ENCODE peak calls at places on chromosomes 16 and 17, in seven cellular contexts. One of them, this sample, is unnamed.

GRCh38 chr17:80701730-80702129 is 157.1 kb downstream of the RPTOR start:
- DNase-seq in WERI-Rb-1: no peak
- DNase-seq in bronchial epithelial cell: no peak
- DNase-seq in tibial nerve: no peak
- DNase-seq in esophagus muscularis mucosa: no peak
- DNase-seq in Caco-2: no peak
- DNase-seq in NB4: no peak
- DNase-seq in this sample: no peak

GRCh38 chr16:4477966-4478365 is 1.8 kb downstream of the HMOX2 start:
- DNase-seq in NB4: peak; percentile 63
- DNase-seq in WERI-Rb-1: no peak
- DNase-seq in Caco-2: no peak
- DNase-seq in esophagus muscularis mucosa: no peak
- DNase-seq in bronchial epithelial cell: peak; percentile 99
- DNase-seq in tibial nerve: no peak
- DNase-seq in this sample: no peak

GRCh38 chr17:61393550-61393903 is 6.1 kb upstream of the TBX2 start:
- DNase-seq in NB4: no peak
- DNase-seq in tibial nerve: no peak
- DNase-seq in esophagus muscularis mucosa: no peak
- DNase-seq in WERI-Rb-1: no peak
- DNase-seq in bronchial epithelial cell: peak; percentile 36
- DNase-seq in Caco-2: no peak
- DNase-seq in this sample: no peak

GRCh38 chr17:19880393-19880792 is 12.7 kb upstream of the ULK2 start:
- DNase-seq in NB4: no peak
- DNase-seq in bronchial epithelial cell: no peak
- DNase-seq in WERI-Rb-1: no peak
- DNase-seq in esophagus muscularis mucosa: no peak
- DNase-seq in tibial nerve: no peak
- DNase-seq in Caco-2: no peak
- DNase-seq in this sample: no peak

GRCh38 chr17:8294361-8294760 is 839 bp downstream of the SLC25A35 start:
- DNase-seq in bronchial epithelial cell: no peak
- DNase-seq in tibial nerve: no peak
- DNase-seq in esophagus muscularis mucosa: no peak
- DNase-seq in NB4: no peak
- DNase-seq in WERI-Rb-1: no peak
- DNase-seq in Caco-2: no peak
- DNase-seq in this sample: no peak

GRCh38 chr17:68910256-68910705 is 44.9 kb downstream of the ABCA8 start:
- DNase-seq in bronchial epithelial cell: no peak
- DNase-seq in NB4: peak; percentile 4
- DNase-seq in Caco-2: no peak
- DNase-seq in tibial nerve: no peak
- DNase-seq in WERI-Rb-1: no peak
- DNase-seq in esophagus muscularis mucosa: no peak
- DNase-seq in this sample: no peak

GRCh38 chr16:85136213-85136704 is 24.0 kb upstream of the CIBAR2 start:
- DNase-seq in tibial nerve: no peak
- DNase-seq in Caco-2: no peak
- DNase-seq in WERI-Rb-1: no peak
- DNase-seq in bronchial epithelial cell: no peak
- DNase-seq in esophagus muscularis mucosa: no peak
- DNase-seq in NB4: peak; percentile 89
- DNase-seq in this sample: no peak

GRCh38 chr17:7281953-7282751 is 634 bp downstream of the SLC2A4 start:
- DNase-seq in NB4: no peak
- DNase-seq in esophagus muscularis mucosa: no peak
- DNase-seq in bronchial epithelial cell: no peak
- DNase-seq in Caco-2: no peak
- DNase-seq in tibial nerve: no peak
- DNase-seq in WERI-Rb-1: peak; percentile 32
- DNase-seq in this sample: no peak

GRCh38 chr16:3304370-3304769 is 860 bp downstream of the TIGD7 start:
- DNase-seq in bronchial epithelial cell: no peak
- DNase-seq in NB4: peak; percentile 45
- DNase-seq in esophagus muscularis mucosa: no peak
- DNase-seq in tibial nerve: no peak
- DNase-seq in WERI-Rb-1: no peak
- DNase-seq in Caco-2: no peak
- DNase-seq in this sample: no peak

GRCh38 chr16:68368602-68368944 is 57.8 kb downstream of the PRMT7 start:
- DNase-seq in NB4: no peak
- DNase-seq in bronchial epithelial cell: no peak
- DNase-seq in WERI-Rb-1: no peak
- DNase-seq in esophagus muscularis mucosa: no peak
- DNase-seq in Caco-2: no peak
- DNase-seq in tibial nerve: no peak
- DNase-seq in this sample: no peak

GRCh38 chr17:3870871-3871306 is 22.0 kb downstream of the CAMKK1 start:
- DNase-seq in esophagus muscularis mucosa: no peak
- DNase-seq in NB4: no peak
- DNase-seq in WERI-Rb-1: no peak
- DNase-seq in bronchial epithelial cell: no peak
- DNase-seq in Caco-2: no peak
- DNase-seq in tibial nerve: no peak
- DNase-seq in this sample: no peak

GRCh38 chr16:84758627-84759026 is 58.8 kb downstream of the USP10 start:
- DNase-seq in NB4: no peak
- DNase-seq in bronchial epithelial cell: no peak
- DNase-seq in esophagus muscularis mucosa: no peak
- DNase-seq in WERI-Rb-1: no peak
- DNase-seq in Caco-2: no peak
- DNase-seq in tibial nerve: no peak
- DNase-seq in this sample: no peak

GRCh38 chr17:21463779-21464407 is 87.7 kb downstream of the KCNJ12 start:
- DNase-seq in NB4: no peak
- DNase-seq in tibial nerve: no peak
- DNase-seq in bronchial epithelial cell: no peak
- DNase-seq in esophagus muscularis mucosa: no peak
- DNase-seq in WERI-Rb-1: no peak
- DNase-seq in Caco-2: no peak
- DNase-seq in this sample: no peak

GRCh38 chr17:71338396-71338795 is 782.4 kb upstream of the SOX9 start:
- DNase-seq in bronchial epithelial cell: peak; percentile 48
- DNase-seq in NB4: peak; percentile 16
- DNase-seq in Caco-2: no peak
- DNase-seq in tibial nerve: no peak
- DNase-seq in esophagus muscularis mucosa: no peak
- DNase-seq in WERI-Rb-1: no peak
- DNase-seq in this sample: no peak

GRCh38 chr16:20383106-20384029 is 21.2 kb downstream of the PDILT start:
- DNase-seq in NB4: peak; percentile 68
- DNase-seq in bronchial epithelial cell: peak; percentile 55
- DNase-seq in WERI-Rb-1: peak; percentile 67
- DNase-seq in Caco-2: peak; percentile 74
- DNase-seq in tibial nerve: no peak
- DNase-seq in esophagus muscularis mucosa: no peak
- DNase-seq in this sample: peak; percentile 21

GRCh38 chr17:37488009-37488604 is 1.6 kb upstream of the DUSP14 start:
- DNase-seq in tibial nerve: no peak
- DNase-seq in esophagus muscularis mucosa: no peak
- DNase-seq in bronchial epithelial cell: peak; percentile 95
- DNase-seq in NB4: peak; percentile 56
- DNase-seq in Caco-2: peak; percentile 63
- DNase-seq in WERI-Rb-1: peak; percentile 25
- DNase-seq in this sample: peak; percentile 81

GRCh38 chr17:74758846-74759163 is 10.4 kb downstream of the NHERF1 start:
- DNase-seq in NB4: peak; percentile 90
- DNase-seq in bronchial epithelial cell: peak; percentile 55
- DNase-seq in WERI-Rb-1: peak; percentile 56
- DNase-seq in Caco-2: no peak
- DNase-seq in tibial nerve: no peak
- DNase-seq in esophagus muscularis mucosa: no peak
- DNase-seq in this sample: no peak
- H3K4me3 ChIP-seq in NB4: peak overlapping the region; percentile 30
- H3K4me3 ChIP-seq in bronchial epithelial cell: no peak overlapping the region
- H3K4me3 ChIP-seq in WERI-Rb-1: no peak overlapping the region
- H3K4me3 ChIP-seq in Caco-2: no peak overlapping the region
- H3K4me3 ChIP-seq in tibial nerve: no peak overlapping the region
- H3K4me3 ChIP-seq in esophagus muscularis mucosa: no peak overlapping the region
- H3K4me3 ChIP-seq in this sample: peak overlapping the region; percentile 38

GRCh38 chr17:79541451-79541850 is 69.4 kb downstream of the RBFOX3 start:
- DNase-seq in esophagus muscularis mucosa: no peak
- DNase-seq in WERI-Rb-1: no peak
- DNase-seq in tibial nerve: no peak
- DNase-seq in NB4: no peak
- DNase-seq in Caco-2: no peak
- DNase-seq in bronchial epithelial cell: no peak
- DNase-seq in this sample: no peak
- TF ChIP-seq CTCF in esophagus muscularis mucosa: no peak
- TF ChIP-seq CTCF in WERI-Rb-1: no peak
- TF ChIP-seq CTCF in tibial nerve: no peak
- TF ChIP-seq CTCF in NB4: no peak
- TF ChIP-seq CTCF in Caco-2: no peak
- TF ChIP-seq CTCF in bronchial epithelial cell: no peak
- TF ChIP-seq CTCF in this sample: no peak

GRCh38 chr16:87707097-87707496 is 58.7 kb downstream of the KLHDC4 start:
- DNase-seq in WERI-Rb-1: peak; percentile 22
- DNase-seq in esophagus muscularis mucosa: no peak
- DNase-seq in tibial nerve: no peak
- DNase-seq in NB4: no peak
- DNase-seq in Caco-2: peak; percentile 27
- DNase-seq in bronchial epithelial cell: no peak
- DNase-seq in this sample: no peak
- H3K4me3 ChIP-seq in WERI-Rb-1: no peak overlapping the region
- H3K4me3 ChIP-seq in esophagus muscularis mucosa: no peak overlapping the region
- H3K4me3 ChIP-seq in tibial nerve: no peak overlapping the region
- H3K4me3 ChIP-seq in NB4: no peak overlapping the region
- H3K4me3 ChIP-seq in Caco-2: no peak overlapping the region
- H3K4me3 ChIP-seq in bronchial epithelial cell: no peak overlapping the region
- H3K4me3 ChIP-seq in this sample: no peak overlapping the region

GRCh38 chr16:81444448-81445121 is at the start of gene CMIP:
- DNase-seq in esophagus muscularis mucosa: no peak
- DNase-seq in tibial nerve: peak; percentile 70
- DNase-seq in bronchial epithelial cell: peak; percentile 49
- DNase-seq in WERI-Rb-1: peak; percentile 51
- DNase-seq in Caco-2: peak; percentile 96
- DNase-seq in NB4: peak; percentile 86
- DNase-seq in this sample: peak; percentile 25

GRCh38 chr16:81446318-81447275 is 2.0 kb downstream of the CMIP start:
- DNase-seq in Caco-2: no peak
- DNase-seq in NB4: peak; percentile 44
- DNase-seq in tibial nerve: no peak
- DNase-seq in WERI-Rb-1: no peak
- DNase-seq in esophagus muscularis mucosa: no peak
- DNase-seq in bronchial epithelial cell: peak; percentile 83
- DNase-seq in this sample: peak; percentile 19

GRCh38 chr16:81445926-81446317 is 1.3 kb downstream of the CMIP start:
- DNase-seq in NB4: no peak
- DNase-seq in bronchial epithelial cell: no peak
- DNase-seq in Caco-2: no peak
- DNase-seq in tibial nerve: no peak
- DNase-seq in WERI-Rb-1: no peak
- DNase-seq in esophagus muscularis mucosa: no peak
- DNase-seq in this sample: no peak

GRCh38 chr16:81443688-81444447 is 740 bp upstream of the CMIP start:
- DNase-seq in Caco-2: no peak
- DNase-seq in WERI-Rb-1: peak; percentile 14
- DNase-seq in esophagus muscularis mucosa: no peak
- DNase-seq in NB4: no peak
- DNase-seq in tibial nerve: no peak
- DNase-seq in bronchial epithelial cell: no peak
- DNase-seq in this sample: no peak

DNA sequence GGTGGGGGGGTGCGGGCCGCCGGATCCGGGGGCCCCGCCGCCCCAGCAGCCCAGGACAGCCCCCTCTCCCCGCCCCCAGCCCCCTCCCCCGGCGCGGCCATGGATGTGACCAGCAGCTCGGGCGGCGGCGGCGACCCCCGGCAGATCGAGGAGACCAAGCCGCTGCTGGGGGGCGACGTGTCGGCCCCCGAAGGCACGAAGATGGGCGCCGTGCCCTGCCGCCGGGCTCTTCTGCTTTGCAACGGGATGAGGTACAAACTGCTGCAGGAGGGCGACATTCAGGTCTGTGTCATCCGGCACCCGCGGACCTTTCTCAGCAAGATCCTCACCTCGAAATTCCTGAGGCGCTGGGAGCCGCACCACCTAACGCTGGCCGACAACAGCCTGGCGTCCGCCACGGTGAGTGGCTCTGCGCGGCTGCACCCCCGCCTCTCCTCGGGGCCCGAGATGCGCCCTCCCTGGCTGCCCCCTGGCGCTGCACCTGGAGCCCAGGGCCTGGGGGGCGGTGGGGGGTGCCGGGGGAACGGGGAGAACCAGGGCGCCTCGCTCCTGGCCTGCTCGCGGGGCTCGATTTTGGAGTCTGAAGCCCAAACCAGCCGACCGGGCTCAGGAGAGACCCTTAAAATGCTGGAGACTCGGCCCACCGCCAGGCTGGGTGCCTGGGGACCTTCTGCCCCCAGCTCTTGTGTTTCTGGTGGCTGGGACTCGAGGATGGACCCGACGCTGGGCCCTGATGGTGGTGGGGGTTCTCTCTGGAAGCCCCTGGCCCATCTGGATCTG is 725 bp downstream of the CMIP start:
- DNase-seq in tibial nerve: no peak
- DNase-seq in Caco-2: peak; percentile 63
- DNase-seq in WERI-Rb-1: peak; percentile 24
- DNase-seq in esophagus muscularis mucosa: no peak
- DNase-seq in NB4: peak; percentile 70
- DNase-seq in bronchial epithelial cell: no peak
- DNase-seq in this sample: no peak
- TF ChIP-seq CTCF in tibial nerve: no peak
- TF ChIP-seq CTCF in Caco-2: no peak
- TF ChIP-seq CTCF in WERI-Rb-1: no peak
- TF ChIP-seq CTCF in esophagus muscularis mucosa: peak; percentile 6
- TF ChIP-seq CTCF in NB4: peak; percentile 13
- TF ChIP-seq CTCF in bronchial epithelial cell: peak; percentile 31
- TF ChIP-seq CTCF in this sample: peak; percentile 24

DNA sequence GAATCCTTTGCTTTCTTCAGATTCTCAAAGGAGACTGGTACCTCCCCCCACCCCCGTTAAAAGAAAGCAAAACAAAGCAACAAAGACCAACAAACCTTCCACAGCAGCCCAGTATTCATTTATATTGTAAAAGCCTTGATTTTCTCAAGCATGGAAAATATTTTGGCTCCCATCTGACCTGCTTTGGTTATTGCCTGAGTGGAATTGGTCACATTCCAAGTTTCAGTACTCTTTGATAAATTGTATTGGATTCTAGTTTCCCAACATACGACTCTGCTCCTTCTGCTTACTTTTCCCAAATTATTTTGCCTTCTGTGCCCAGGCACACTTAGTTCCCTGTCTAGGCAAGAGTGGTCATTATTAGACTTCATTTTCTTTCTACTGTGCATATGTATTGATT is 1.3 kb downstream of the ABCC11 start:
- DNase-seq in Caco-2: no peak
- DNase-seq in WERI-Rb-1: no peak
- DNase-seq in NB4: no peak
- DNase-seq in esophagus muscularis mucosa: no peak
- DNase-seq in tibial nerve: no peak
- DNase-seq in bronchial epithelial cell: no peak
- DNase-seq in this sample: no peak
- H3K4me3 ChIP-seq in Caco-2: no peak overlapping the region
- H3K4me3 ChIP-seq in WERI-Rb-1: no peak overlapping the region
- H3K4me3 ChIP-seq in NB4: peak overlapping the region; percentile 78
- H3K4me3 ChIP-seq in esophagus muscularis mucosa: no peak overlapping the region
- H3K4me3 ChIP-seq in tibial nerve: no peak overlapping the region
- H3K4me3 ChIP-seq in bronchial epithelial cell: no peak overlapping the region
- H3K4me3 ChIP-seq in this sample: peak overlapping the region; percentile 81